ENCODE peak calls at places on chromosomes 6 and 20, in nine cellular contexts. K is islet precursor cell; Z is T-helper 1 cell; A is HEK293T; J is EL; N is T-cell; B is GM10248; E is activated naive CD4-positive, alpha-beta T cell; Y is NCI-H526. F is an unnamed sample.

GRCh38 chr20:49541733-49542513 is 26.0 kb downstream of the PTGIS start:
- DNase-seq in K (peak), Z (peak), A (peak), J (peak), N (peak), B (peak), E (peak), Y (peak), F (peak)

GRCh38 chr20:4471221-4471620 is 250.5 kb upstream of the PRND start:
- DNase-seq in K (no peak), Z (no peak), A (no peak), J (peak), N (no peak), B (no peak), E (no peak), Y (no peak), F (no peak)

GRCh38 chr6:21726676-21727075 is 133.1 kb downstream of the SOX4 start:
- DNase-seq in K (no peak), Z (no peak), A (no peak), J (no peak), N (no peak), B (no peak), E (no peak), Y (no peak), F (no peak)

GRCh38 chr20:13412806-13413445 is 191.9 kb downstream of the ISM1 start:
- DNase-seq in K (no peak), Z (no peak), A (no peak), J (no peak), N (no peak), B (no peak), E (no peak), Y (no peak), F (no peak)

GRCh38 chr6:97026298-97026697 is 101.8 kb downstream of the KLHL32 start:
- DNase-seq in K (no peak), Z (no peak), A (no peak), J (no peak), N (no peak), B (no peak), E (no peak), Y (no peak), F (no peak)

GRCh38 chr6:156421933-156422332 is 355.2 kb upstream of the ARID1B start:
- DNase-seq in K (no peak), Z (no peak), A (no peak), J (peak), N (no peak), B (no peak), E (no peak), Y (no peak), F (no peak)

GRCh38 chr20:2756056-2756611 is 44.3 kb downstream of the CPXM1 start:
- DNase-seq in K (peak), Z (no peak), A (peak), J (peak), N (no peak), B (peak), E (no peak), Y (no peak), F (peak)

GRCh38 chr6:114096553-114097172 is 125.7 kb upstream of the HDAC2 start:
- DNase-seq in K (no peak), Z (no peak), A (peak), J (peak), N (no peak), B (peak), E (no peak), Y (no peak), F (peak)

GRCh38 chr6:43717822-43718221 is 30.2 kb upstream of the MRPS18A start:
- DNase-seq in K (no peak), Z (no peak), A (no peak), J (no peak), N (no peak), B (no peak), E (no peak), Y (no peak), F (no peak)

GRCh38 chr6:7139835-7140470 is 32.2 kb downstream of the RREB1 start:
- DNase-seq in K (no peak), Z (no peak), A (no peak), J (no peak), N (no peak), B (no peak), E (no peak), Y (no peak), F (no peak)

F was measured in cerebellar cortex.